ENCODE peak calls at places on chromosome 14, in seven cellular contexts. One of them, this sample, is unnamed.

GRCh38 chr14:21191809-21192446 is 36.1 kb upstream of the OR5AU1 start:
- DNase-seq in T-helper 1 cell: peak
- DNase-seq in activated CD4-positive, CD25-positive, alpha-beta regulatory T cell: no peak
- DNase-seq in brain microvascular endothelial cell: no peak
- DNase-seq in GM12891: peak
- DNase-seq in Ammon's horn: peak
- DNase-seq in NCI-H748 treated with DMSO at 0.1 percent for 48 hours: peak
- DNase-seq in this sample: peak

GRCh38 chr14:103819503-103820307 is 27.7 kb downstream of the PPP1R13B start:
- DNase-seq in T-helper 1 cell: no peak
- DNase-seq in brain microvascular endothelial cell: no peak
- DNase-seq in activated CD4-positive, CD25-positive, alpha-beta regulatory T cell: no peak
- DNase-seq in Ammon's horn: no peak
- DNase-seq in NCI-H748 treated with DMSO at 0.1 percent for 48 hours: no peak
- DNase-seq in GM12891: no peak
- DNase-seq in this sample: peak

GRCh38 chr14:64113279-64113678 is 180.9 kb downstream of the ESR2 start:
- DNase-seq in GM12891: no peak
- DNase-seq in T-helper 1 cell: no peak
- DNase-seq in activated CD4-positive, CD25-positive, alpha-beta regulatory T cell: no peak
- DNase-seq in NCI-H748 treated with DMSO at 0.1 percent for 48 hours: no peak
- DNase-seq in Ammon's horn: no peak
- DNase-seq in brain microvascular endothelial cell: no peak
- DNase-seq in this sample: peak

GRCh38 chr14:55366271-55366670 is 45.4 kb downstream of the ATG14 start:
- DNase-seq in NCI-H748 treated with DMSO at 0.1 percent for 48 hours: no peak
- DNase-seq in activated CD4-positive, CD25-positive, alpha-beta regulatory T cell: no peak
- DNase-seq in GM12891: no peak
- DNase-seq in T-helper 1 cell: no peak
- DNase-seq in brain microvascular endothelial cell: peak
- DNase-seq in Ammon's horn: no peak
- DNase-seq in this sample: no peak

GRCh38 chr14:73663548-73664212 is 18.9 kb downstream of the DNAL1 start:
- DNase-seq in GM12891: no peak
- DNase-seq in Ammon's horn: no peak
- DNase-seq in NCI-H748 treated with DMSO at 0.1 percent for 48 hours: no peak
- DNase-seq in brain microvascular endothelial cell: no peak
- DNase-seq in T-helper 1 cell: no peak
- DNase-seq in activated CD4-positive, CD25-positive, alpha-beta regulatory T cell: no peak
- DNase-seq in this sample: no peak

GRCh38 chr14:66425402-66425801 is 60.8 kb upstream of the CCDC196 start:
- DNase-seq in GM12891: no peak
- DNase-seq in T-helper 1 cell: no peak
- DNase-seq in NCI-H748 treated with DMSO at 0.1 percent for 48 hours: no peak
- DNase-seq in Ammon's horn: no peak
- DNase-seq in activated CD4-positive, CD25-positive, alpha-beta regulatory T cell: no peak
- DNase-seq in brain microvascular endothelial cell: no peak
- DNase-seq in this sample: peak

GRCh38 chr14:52078093-52078492 is 9.2 kb upstream of the NID2 start:
- DNase-seq in brain microvascular endothelial cell: no peak
- DNase-seq in T-helper 1 cell: no peak
- DNase-seq in activated CD4-positive, CD25-positive, alpha-beta regulatory T cell: no peak
- DNase-seq in NCI-H748 treated with DMSO at 0.1 percent for 48 hours: no peak
- DNase-seq in GM12891: no peak
- DNase-seq in Ammon's horn: no peak
- DNase-seq in this sample: no peak

GRCh38 chr14:24313912-24314311 is 2.6 kb downstream of the LTB4R start:
- DNase-seq in T-helper 1 cell: no peak
- DNase-seq in activated CD4-positive, CD25-positive, alpha-beta regulatory T cell: no peak
- DNase-seq in GM12891: no peak
- DNase-seq in NCI-H748 treated with DMSO at 0.1 percent for 48 hours: no peak
- DNase-seq in brain microvascular endothelial cell: no peak
- DNase-seq in Ammon's horn: no peak
- DNase-seq in this sample: no peak

GRCh38 chr14:80954771-80955299 is 586 bp upstream of the TSHR start:
- DNase-seq in brain microvascular endothelial cell: peak
- DNase-seq in Ammon's horn: peak
- DNase-seq in T-helper 1 cell: peak
- DNase-seq in NCI-H748 treated with DMSO at 0.1 percent for 48 hours: peak
- DNase-seq in activated CD4-positive, CD25-positive, alpha-beta regulatory T cell: peak
- DNase-seq in GM12891: peak
- DNase-seq in this sample: peak

GRCh38 chr14:38500125-38500524 is 244.2 kb upstream of the CLEC14A start:
- DNase-seq in GM12891: no peak
- DNase-seq in NCI-H748 treated with DMSO at 0.1 percent for 48 hours: no peak
- DNase-seq in activated CD4-positive, CD25-positive, alpha-beta regulatory T cell: no peak
- DNase-seq in T-helper 1 cell: no peak
- DNase-seq in brain microvascular endothelial cell: no peak
- DNase-seq in Ammon's horn: no peak
- DNase-seq in this sample: no peak

GRCh38 chr14:31059152-31059924 is 33.2 kb upstream of the STRN3 start:
- DNase-seq in activated CD4-positive, CD25-positive, alpha-beta regulatory T cell: no peak
- DNase-seq in brain microvascular endothelial cell: peak
- DNase-seq in NCI-H748 treated with DMSO at 0.1 percent for 48 hours: no peak
- DNase-seq in T-helper 1 cell: no peak
- DNase-seq in Ammon's horn: peak
- DNase-seq in GM12891: no peak
- DNase-seq in this sample: no peak

GRCh38 chr14:105244334-105244733 is 4.0 kb upstream of the BTBD6 start:
- DNase-seq in T-helper 1 cell: no peak
- DNase-seq in GM12891: no peak
- DNase-seq in activated CD4-positive, CD25-positive, alpha-beta regulatory T cell: no peak
- DNase-seq in NCI-H748 treated with DMSO at 0.1 percent for 48 hours: no peak
- DNase-seq in brain microvascular endothelial cell: no peak
- DNase-seq in Ammon's horn: no peak
- DNase-seq in this sample: no peak

GRCh38 chr14:103729496-103730448 is 14.2 kb downstream of the ZFYVE21 start:
- DNase-seq in activated CD4-positive, CD25-positive, alpha-beta regulatory T cell: no peak
- DNase-seq in T-helper 1 cell: no peak
- DNase-seq in GM12891: no peak
- DNase-seq in Ammon's horn: no peak
- DNase-seq in brain microvascular endothelial cell: no peak
- DNase-seq in NCI-H748 treated with DMSO at 0.1 percent for 48 hours: no peak
- DNase-seq in this sample: no peak

GRCh38 chr14:90848944-90849731 is 32.9 kb upstream of the TTC7B start:
- DNase-seq in activated CD4-positive, CD25-positive, alpha-beta regulatory T cell: no peak
- DNase-seq in Ammon's horn: no peak
- DNase-seq in T-helper 1 cell: no peak
- DNase-seq in NCI-H748 treated with DMSO at 0.1 percent for 48 hours: no peak
- DNase-seq in brain microvascular endothelial cell: no peak
- DNase-seq in GM12891: no peak
- DNase-seq in this sample: no peak

GRCh38 chr14:70809238-70810214 is at the start of gene MAP3K9:
- DNase-seq in T-helper 1 cell: peak
- DNase-seq in brain microvascular endothelial cell: peak
- DNase-seq in NCI-H748 treated with DMSO at 0.1 percent for 48 hours: peak
- DNase-seq in Ammon's horn: peak
- DNase-seq in activated CD4-positive, CD25-positive, alpha-beta regulatory T cell: peak
- DNase-seq in GM12891: peak
- DNase-seq in this sample: peak

GRCh38 chr14:69543341-69544249 is 31.1 kb downstream of the CCDC177 start:
- DNase-seq in brain microvascular endothelial cell: peak
- DNase-seq in GM12891: no peak
- DNase-seq in Ammon's horn: peak
- DNase-seq in NCI-H748 treated with DMSO at 0.1 percent for 48 hours: no peak
- DNase-seq in activated CD4-positive, CD25-positive, alpha-beta regulatory T cell: no peak
- DNase-seq in T-helper 1 cell: no peak
- DNase-seq in this sample: no peak

GRCh38 chr14:54652188-54652889 is 85.4 kb downstream of the SAMD4A start:
- DNase-seq in activated CD4-positive, CD25-positive, alpha-beta regulatory T cell: no peak
- DNase-seq in brain microvascular endothelial cell: peak
- DNase-seq in NCI-H748 treated with DMSO at 0.1 percent for 48 hours: no peak
- DNase-seq in Ammon's horn: peak
- DNase-seq in T-helper 1 cell: no peak
- DNase-seq in GM12891: no peak
- DNase-seq in this sample: peak

GRCh38 chr14:65940056-65940735 is 527.7 kb downstream of the FUT8 start:
- DNase-seq in brain microvascular endothelial cell: no peak
- DNase-seq in activated CD4-positive, CD25-positive, alpha-beta regulatory T cell: no peak
- DNase-seq in T-helper 1 cell: no peak
- DNase-seq in Ammon's horn: no peak
- DNase-seq in NCI-H748 treated with DMSO at 0.1 percent for 48 hours: peak
- DNase-seq in GM12891: no peak
- DNase-seq in this sample: no peak

GRCh38 chr14:54136894-54137665 is 180.5 kb upstream of the BMP4 start:
- DNase-seq in T-helper 1 cell: no peak
- DNase-seq in activated CD4-positive, CD25-positive, alpha-beta regulatory T cell: no peak
- DNase-seq in Ammon's horn: no peak
- DNase-seq in GM12891: no peak
- DNase-seq in brain microvascular endothelial cell: no peak
- DNase-seq in NCI-H748 treated with DMSO at 0.1 percent for 48 hours: no peak
- DNase-seq in this sample: no peak

GRCh38 chr14:48333221-48333910 is 658.0 kb upstream of the MDGA2 start:
- DNase-seq in Ammon's horn: no peak
- DNase-seq in GM12891: no peak
- DNase-seq in T-helper 1 cell: no peak
- DNase-seq in brain microvascular endothelial cell: no peak
- DNase-seq in NCI-H748 treated with DMSO at 0.1 percent for 48 hours: no peak
- DNase-seq in activated CD4-positive, CD25-positive, alpha-beta regulatory T cell: no peak
- DNase-seq in this sample: no peak

This sample was measured in G401.